ENCODE peak calls at places on chromosome 10, in seven cellular contexts. U is posterior vena cava; Z is EH; I is iPS DF 6.9; S is activated CD8-positive, alpha-beta memory T cell treated with anti-CD3 and anti-CD28 coated beads for 48 hours; K is stimulated activated CD8-positive, alpha-beta memory T cell treated with anti-CD3 and anti-CD28 coated beads, Interleukin-12 subunit alpha, Interleukin-12 subunit beta, amount 100 ng/mL, for 4 hours; Y is activated naive CD4-positive, alpha-beta T cell. J is an unnamed sample.

GRCh38 chr10:42977032-42977416 is 99.8 kb upstream of the RET start:
- DNase-seq in U (peak), Z (no peak), I (no peak), S (no peak), K (no peak), Y (no peak), J (no peak)

GRCh38 chr10:87054373-87055295 is 34.5 kb downstream of the FAM25A start:
- DNase-seq in U (no peak), Z (peak), I (no peak), S (no peak), K (no peak), Y (no peak), J (peak)

GRCh38 chr10:88565072-88565471 is 18.0 kb downstream of the RNLS start:
- DNase-seq in U (no peak), Z (peak), I (no peak), S (no peak), K (no peak), Y (no peak), J (peak)

GRCh38 chr10:123301077-123301875 is 147.1 kb downstream of the BUB3 start:
- DNase-seq in U (no peak), Z (peak), I (no peak), S (no peak), K (no peak), Y (no peak), J (peak)

GRCh38 chr10:108586424-108586823 is 1336.9 kb downstream of the XPNPEP1 start:
- DNase-seq in U (no peak), Z (no peak), I (no peak), S (no peak), K (no peak), Y (no peak), J (no peak)

GRCh38 chr10:113957013-113957412 is 86.7 kb upstream of the ADRB1 start:
- DNase-seq in U (no peak), Z (peak), I (no peak), S (no peak), K (no peak), Y (no peak), J (no peak)

GRCh38 chr10:69505636-69506318 is 54.5 kb downstream of the TSPAN15 start:
- DNase-seq in U (peak), Z (no peak), I (no peak), S (no peak), K (no peak), Y (no peak), J (no peak)

GRCh38 chr10:21281765-21282484 is 243.6 kb downstream of the SKIDA1 start:
- DNase-seq in U (no peak), Z (no peak), I (peak), S (no peak), K (no peak), Y (no peak), J (no peak)

GRCh38 chr10:112952282-112952991 is 2.4 kb downstream of the TCF7L2 start:
- DNase-seq in U (no peak), Z (peak), I (no peak), S (no peak), K (no peak), Y (no peak), J (peak)

GRCh38 chr10:14173706-14174594 is 156.8 kb downstream of the FRMD4A start:
- DNase-seq in U (no peak), Z (peak), I (no peak), S (no peak), K (no peak), Y (no peak), J (peak)

GRCh38 chr10:132591166-132591971 is 53.8 kb downstream of the INPP5A start:
- DNase-seq in U (no peak), Z (peak), I (no peak), S (no peak), K (no peak), Y (no peak), J (no peak)